ENCODE peak calls at places on chromosomes 7 and 10, in five cellular contexts. W is endodermal cell, K is neural crest cell, N is hepatocyte, B is hippocampal formation. V is an unnamed sample.

GRCh38 chr7:29127527-29127926 is 18.8 kb downstream of the CPVL start:
- DNase-seq in W (peak; percentile 65), K (no peak), N (no peak), B (no peak), V (peak; percentile 86)

GRCh38 chr7:117960351-117960750 is 87.1 kb upstream of the CTTNBP2 start:
- DNase-seq in B (no peak), K (no peak), W (no peak), N (no peak), V (peak; percentile 33)

GRCh38 chr7:155517969-155518368 is 28.4 kb downstream of the CNPY1 start:
- DNase-seq in B (no peak), W (peak; percentile 22), K (no peak), N (no peak), V (no peak)

GRCh38 chr10:71270301-71270777 is 48.7 kb upstream of the SLC29A3 start:
- DNase-seq in K (peak; percentile 65), B (peak; percentile 65), N (peak; percentile 90), W (peak; percentile 92), V (peak; percentile 95)

GRCh38 chr7:146661929-146662328 is 545.3 kb downstream of the CNTNAP2 start:
- DNase-seq in K (no peak), W (no peak), B (no peak), N (no peak), V (no peak)

GRCh38 chr10:44154956-44155355 is 229.9 kb downstream of the CXCL12 start:
- DNase-seq in N (no peak), W (no peak), K (no peak), B (no peak), V (no peak)

GRCh38 chr10:57775250-57775649 is 492.4 kb downstream of the IPMK start:
- DNase-seq in B (no peak), K (no peak), N (no peak), W (no peak), V (no peak)

GRCh38 chr7:7265057-7265456 is 82.7 kb downstream of the C1GALT1 start:
- DNase-seq in K (no peak), B (no peak), W (no peak), N (no peak), V (no peak)

GRCh38 chr7:30815016-30815854 is 44.0 kb downstream of the MINDY4 start:
- DNase-seq in N (no peak), K (no peak), W (no peak), B (no peak), V (no peak)

GRCh38 chr7:51101111-51101757 is 215.4 kb downstream of the COBL start:
- DNase-seq in N (no peak), B (no peak), K (no peak), W (no peak), V (no peak)

GRCh38 chr7:157558875-157559595 is 222.2 kb downstream of the DNAJB6 start:
- DNase-seq in K (no peak), W (no peak), B (no peak), N (no peak), V (no peak)

GRCh38 chr7:84058311-84059076 is 136.1 kb downstream of the SEMA3A start:
- DNase-seq in K (no peak), W (no peak), N (no peak), B (no peak), V (no peak)

GRCh38 chr10:50614444-50615137 is 9.2 kb downstream of the SGMS1 start:
- DNase-seq in B (no peak), W (peak; percentile 88), N (peak; percentile 39), K (no peak), V (peak; percentile 87)

GRCh38 chr10:52551036-52551435 is 221.5 kb downstream of the MBL2 start:
- DNase-seq in N (no peak), W (no peak), B (no peak), K (no peak), V (no peak)

GRCh38 chr10:77837925-77838595 is 88.5 kb downstream of the DLG5 start:
- DNase-seq in B (no peak), N (no peak), K (no peak), W (peak; percentile 58), V (no peak)

GRCh38 chr7:92872701-92873100 is 36.3 kb upstream of the CDK6 start:
- DNase-seq in B (no peak), K (no peak), N (no peak), W (no peak), V (no peak)

GRCh38 chr10:35343739-35344138 is 7.4 kb downstream of the CCNY start:
- DNase-seq in N (no peak), B (no peak), W (no peak), K (no peak), V (no peak)

GRCh38 chr10:47419421-47419820 is 35.3 kb upstream of the ZNF488 start:
- DNase-seq in K (no peak), N (no peak), B (no peak), W (no peak), V (no peak)

GRCh38 chr7:45078199-45078681 is 10.5 kb downstream of the NACAD start:
- DNase-seq in W (peak; percentile 57), N (no peak), B (no peak), K (no peak), V (no peak)

GRCh38 chr7:128215281-128215680 is 25.8 kb upstream of the LEP start:
- DNase-seq in K (no peak), W (no peak), B (no peak), N (no peak), V (no peak)

GRCh38 chr10:689433-690226 is at the start of gene DIP2C:
- DNase-seq in N (peak; percentile 94), W (peak; percentile 85), B (peak; percentile 68), K (peak; percentile 63), V (peak; percentile 70)

GRCh38 chr10:58400609-58401008 is 15.4 kb downstream of the TFAM start:
- DNase-seq in B (no peak), K (no peak), W (no peak), N (no peak), V (no peak)

GRCh38 chr10:86899670-86900276 is 57.6 kb downstream of the MMRN2 start:
- DNase-seq in K (peak; percentile 59), W (peak; percentile 82), N (peak; percentile 82), B (peak; percentile 59), V (peak; percentile 72)

GRCh38 chr10:47438857-47439474 is 44.9 kb downstream of the ANXA8 start:
- DNase-seq in W (peak; percentile 84), N (peak; percentile 87), B (no peak), K (peak; percentile 23), V (peak; percentile 89)

GRCh38 chr10:102159051-102159597 is 6.9 kb downstream of the NOLC1 start:
- DNase-seq in N (no peak), W (no peak), K (no peak), B (no peak), V (no peak)

GRCh38 chr7:4957847-4958476 is 1.0 kb downstream of the MMD2 start:
- DNase-seq in K (no peak), B (no peak), N (no peak), W (no peak), V (no peak)

GRCh38 chr10:30527623-30528426 is 93.8 kb downstream of the MAP3K8 start:
- DNase-seq in K (no peak), W (no peak), N (no peak), B (no peak), V (no peak)

GRCh38 chr7:129986600-129986999 is 33.8 kb upstream of the UBE2H start:
- DNase-seq in N (no peak), B (no peak), W (no peak), K (no peak), V (no peak)